ENCODE peak calls at places on chromosomes 12 and 14, in ten cellular contexts. P is lower leg skin, U is AG04449, Z is foreskin fibroblast, M is hepatocyte, J is dorsolateral prefrontal cortex, Y is fibroblast of lung, V is keratinocyte, Q is choroid plexus epithelial cell, W is adrenal gland. R is an unnamed sample.

GRCh38 chr12:116126610-116127009 is 150.9 kb downstream of the MED13L start:
- DNase-seq in U (no peak), P (no peak), Q (no peak), M (no peak), Z (no peak), Y (peak), J (no peak), V (no peak), W (no peak), R (no peak)

GRCh38 chr12:105698047-105698446 is 367.6 kb downstream of the C12orf75 start:
- DNase-seq in J (no peak), U (no peak), V (no peak), Y (no peak), W (no peak), Q (no peak), Z (no peak), M (no peak), P (no peak), R (no peak)

GRCh38 chr12:92539966-92540791 is 162.6 kb upstream of the PLEKHG7 start:
- DNase-seq in M (no peak), U (no peak), Z (no peak), P (no peak), J (no peak), Q (no peak), V (no peak), W (no peak), Y (no peak), R (peak)

GRCh38 chr14:64510825-64511679 is 6.5 kb downstream of the ZBTB1 start:
- DNase-seq in V (no peak), M (peak), U (no peak), J (peak), P (peak), Y (peak), W (peak), Q (peak), Z (peak), R (peak)

GRCh38 chr14:35336171-35337073 is 44.2 kb downstream of the PSMA6 start:
- DNase-seq in W (peak), Z (peak), V (no peak), U (no peak), Y (peak), P (peak), M (peak), J (no peak), Q (peak), R (no peak)

GRCh38 chr12:88111074-88111652 is 30.7 kb downstream of the CEP290 start:
- DNase-seq in U (no peak), P (no peak), Z (peak), Y (peak), J (no peak), Q (peak), M (peak), V (peak), W (no peak), R (no peak)

GRCh38 chr12:54258286-54258685 is 21.6 kb downstream of the CBX5 start:
- DNase-seq in P (no peak), Q (peak), J (no peak), Y (no peak), V (no peak), Z (no peak), W (no peak), M (no peak), U (no peak), R (no peak)

GRCh38 chr12:100741084-100741711 is 53.4 kb upstream of the ANO4 start:
- DNase-seq in W (peak), U (no peak), P (no peak), J (no peak), M (peak), Q (peak), V (no peak), Z (no peak), Y (peak), R (no peak)

GRCh38 chr12:95802482-95803264 is 12.1 kb upstream of the NTN4 start:
- DNase-seq in Q (peak), P (no peak), J (no peak), V (peak), Y (peak), M (peak), U (peak), W (no peak), Z (peak), R (no peak)

GRCh38 chr14:64800000-64800399 is 79.7 kb downstream of the SPTB start:
- DNase-seq in Z (peak), U (no peak), Y (peak), J (no peak), V (no peak), Q (peak), W (peak), P (no peak), M (peak), R (peak)

GRCh38 chr12:59484575-59484974 is 111.3 kb upstream of the SLC16A7 start:
- DNase-seq in M (no peak), Z (no peak), W (no peak), J (no peak), V (no peak), U (no peak), Y (no peak), P (no peak), Q (no peak), R (no peak)

GRCh38 chr14:106044949-106045596 is 518.7 kb downstream of the TMEM121 start:
- DNase-seq in J (no peak), Q (no peak), U (no peak), Z (no peak), M (no peak), V (no peak), Y (no peak), W (no peak), P (no peak), R (peak)

GRCh38 chr14:81427348-81428058 is 27.4 kb upstream of the STON2 start:
- DNase-seq in Q (no peak), Z (no peak), W (peak), V (no peak), P (peak), Y (peak), J (no peak), M (no peak), U (no peak), R (no peak)

GRCh38 chr12:44972746-44973421 is 78.0 kb downstream of the DBX2 start:
- DNase-seq in J (no peak), Z (peak), W (no peak), V (no peak), P (no peak), M (peak), U (no peak), Y (no peak), Q (peak), R (peak)

GRCh38 chr12:103560604-103561101 is 26.4 kb upstream of the STAB2 start:
- DNase-seq in Y (peak), Z (peak), M (peak), V (peak), P (no peak), J (no peak), U (peak), W (no peak), Q (peak), R (no peak)

GRCh38 chr12:62692884-62693283 is 226.3 kb downstream of the MON2 start:
- DNase-seq in Z (peak), W (no peak), P (no peak), V (no peak), J (no peak), Q (peak), U (peak), M (no peak), Y (peak), R (no peak)

GRCh38 chr12:66017736-66018135 is 112.8 kb downstream of the LLPH start:
- DNase-seq in P (no peak), U (no peak), Z (no peak), M (no peak), J (no peak), V (no peak), Y (no peak), W (no peak), Q (no peak), R (no peak)

DNA sequence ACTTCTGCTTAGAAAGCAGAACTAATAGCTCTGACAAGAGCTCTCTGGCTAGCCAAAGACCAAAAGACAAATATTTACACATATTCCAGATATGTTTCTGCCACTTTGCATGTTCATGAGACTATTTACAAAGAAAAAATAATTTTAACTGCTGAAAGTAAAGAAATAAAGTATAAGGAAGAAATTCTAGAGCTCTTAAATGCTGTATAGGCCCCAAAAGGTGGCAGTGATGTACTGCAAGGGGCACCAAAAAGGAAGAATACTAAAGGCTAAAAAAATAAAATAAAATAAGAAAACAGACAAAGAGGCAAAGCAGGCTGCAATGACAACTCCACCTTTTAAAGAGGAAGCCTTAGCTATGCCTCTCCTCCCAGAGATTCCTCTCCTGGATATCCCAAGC is 23.0 kb downstream of the KLRK1 start:
- DNase-seq in J (no peak), U (no peak), Z (peak), V (no peak), M (peak), P (no peak), W (no peak), Y (peak), Q (peak), R (no peak)
- TF ChIP-seq CTCF in J (peak), U (no peak), Z (no peak), V (no peak), M (peak), P (no peak), W (no peak), Y (peak), Q (peak), R (peak)

DNA sequence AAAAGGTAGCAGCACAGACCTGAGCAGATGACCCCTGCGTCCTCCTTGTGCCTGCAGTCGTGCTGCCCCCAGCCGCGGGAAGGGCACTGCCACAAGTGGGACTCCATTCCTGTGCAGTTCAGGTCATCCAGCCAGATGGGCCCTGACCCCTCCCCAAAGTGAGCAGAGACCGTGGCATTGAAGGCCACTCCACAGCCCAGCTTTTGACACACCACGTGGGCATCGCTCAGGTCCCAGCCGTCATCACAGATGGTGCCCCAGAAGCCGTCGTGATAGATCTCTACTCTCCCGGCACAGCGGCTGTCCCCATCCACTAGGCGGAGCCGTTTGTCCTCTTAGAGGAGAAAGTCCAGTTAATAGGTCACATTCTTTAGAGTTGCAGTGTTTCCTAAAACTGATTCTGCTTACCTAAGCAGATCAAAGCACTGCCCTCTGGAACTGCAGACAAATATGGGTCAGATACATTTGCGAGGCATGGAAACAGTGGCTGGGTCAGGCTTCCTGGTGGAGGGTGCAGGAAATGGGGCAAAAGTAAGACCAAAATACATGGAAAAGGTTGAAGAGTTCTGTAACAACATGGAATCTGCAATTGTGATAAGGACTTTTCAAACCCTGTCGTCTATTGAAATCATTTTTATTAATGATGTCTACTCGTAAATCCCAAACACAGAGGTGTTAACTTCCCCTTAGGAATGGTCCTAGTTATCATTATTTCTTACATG is 69.4 kb downstream of the CD163L1 start:
- DNase-seq in P (no peak), Q (peak), J (no peak), M (peak), U (no peak), Y (peak), W (peak), V (no peak), Z (peak), R (peak)
- TF ChIP-seq CTCF in P (no peak), Q (peak), J (no peak), M (peak), U (peak), Y (peak), W (no peak), V (peak), Z (peak), R (peak)

DNA sequence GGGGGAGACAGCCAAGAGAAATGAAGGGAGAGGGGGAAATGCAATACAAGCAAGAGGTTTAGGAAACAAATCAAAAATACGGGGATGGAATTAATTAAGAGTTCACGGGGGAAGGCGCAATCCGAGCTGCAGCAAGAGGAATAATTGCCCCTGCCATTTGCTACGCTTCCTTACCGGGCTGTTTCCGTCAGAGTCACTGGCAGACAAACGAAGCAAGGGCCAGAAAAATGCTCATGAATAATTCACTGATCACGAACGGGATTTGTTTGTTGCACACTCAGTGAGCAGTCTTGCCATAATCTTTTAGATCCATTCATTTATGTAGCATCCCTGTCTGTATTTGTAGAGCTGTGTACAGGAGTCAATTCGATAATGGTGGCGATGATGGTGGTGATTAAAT is 39.0 kb downstream of the PLXNC1 start:
- DNase-seq in Y (peak), Q (no peak), M (no peak), J (no peak), V (no peak), Z (peak), U (no peak), P (no peak), W (no peak), R (no peak)
- TF ChIP-seq CTCF in Y (no peak), Q (no peak), M (no peak), J (no peak), V (no peak), Z (no peak), U (no peak), P (no peak), W (no peak), R (no peak)

DNA sequence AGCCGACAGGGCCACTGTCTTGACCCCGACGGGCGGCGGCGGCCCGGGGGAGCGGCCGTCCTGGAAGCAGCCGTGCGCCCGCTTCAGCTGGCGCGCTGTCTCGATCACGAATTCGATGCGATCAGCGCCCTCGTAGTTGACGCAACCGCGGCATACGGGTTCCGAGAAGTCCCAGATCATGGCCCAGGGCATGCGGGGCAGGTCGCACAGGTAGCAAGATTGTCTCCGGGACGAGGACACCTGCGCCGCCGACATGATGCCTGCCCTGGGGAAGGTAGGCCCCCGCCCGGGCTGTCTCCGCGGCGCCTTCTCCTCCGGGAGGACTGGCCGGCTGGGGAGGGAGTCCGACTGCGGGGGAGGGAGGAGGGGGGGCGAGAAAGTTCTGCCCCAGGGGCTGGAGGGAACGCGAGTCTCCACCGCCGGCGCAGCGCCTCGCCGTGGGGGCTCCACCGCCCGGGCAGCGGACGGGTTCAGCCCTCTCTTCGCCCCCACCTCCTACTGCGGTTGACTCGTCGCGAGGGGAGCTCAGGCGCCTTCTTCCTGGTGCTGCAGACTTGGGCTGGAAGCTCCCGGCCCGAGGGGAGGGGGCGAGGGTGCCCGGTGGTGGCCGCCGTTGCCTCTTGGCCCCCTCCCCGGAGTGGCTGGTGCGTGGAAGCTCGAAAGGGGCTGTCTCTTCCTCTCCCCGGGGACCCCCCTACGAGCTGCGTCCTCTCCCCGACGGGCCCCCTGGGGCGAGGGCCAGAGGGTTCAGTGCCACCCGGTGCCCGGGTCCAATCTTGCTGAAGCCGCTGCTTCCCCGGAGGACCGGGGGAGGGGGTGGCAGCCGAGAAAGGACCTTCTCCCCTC is 747 bp downstream of the IRF2BPL start:
- DNase-seq in V (no peak), P (no peak), Q (peak), W (peak), J (peak), Y (peak), U (no peak), Z (peak), M (peak), R (peak)
- TF ChIP-seq CTCF in V (no peak), P (no peak), Q (peak), W (no peak), J (peak), Y (no peak), U (peak), Z (peak), M (peak), R (no peak)

DNA sequence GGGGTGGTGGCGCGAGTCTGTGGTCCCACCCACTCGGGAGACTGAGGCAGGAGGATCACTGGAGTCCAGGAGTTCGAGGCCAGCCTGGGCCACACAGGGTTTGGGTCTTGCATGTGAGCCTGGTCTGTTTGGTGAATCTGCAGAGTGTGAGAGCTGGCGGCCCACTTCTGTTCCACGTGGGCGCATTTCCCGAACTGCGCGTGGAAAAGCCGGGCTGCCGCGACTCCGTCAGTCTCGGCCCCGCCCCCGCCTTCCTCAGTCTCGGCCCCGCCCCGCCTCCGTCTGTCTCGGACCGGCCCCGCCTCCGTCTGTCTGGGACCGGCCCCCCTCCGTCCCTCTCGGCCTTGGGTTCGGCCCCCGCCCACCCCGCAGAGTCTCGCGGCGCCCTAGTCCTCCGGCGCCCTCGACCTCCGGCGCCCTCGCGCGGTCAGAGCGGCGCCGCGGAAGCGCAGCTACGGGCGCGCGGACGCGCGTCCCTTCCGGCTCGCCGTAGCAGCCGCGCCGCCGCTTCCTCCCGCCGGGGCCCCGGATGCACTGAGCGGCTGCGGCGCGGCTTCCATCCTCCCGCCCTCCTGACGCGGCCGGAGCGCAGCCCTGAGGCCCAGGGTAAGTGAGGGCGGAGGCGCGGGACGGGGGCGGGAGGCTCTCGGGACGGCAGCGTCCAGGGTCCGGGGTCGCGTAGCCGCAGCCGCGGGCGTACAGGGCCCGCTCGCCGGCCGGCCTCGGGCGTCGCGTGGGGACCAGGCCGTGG is at the start of gene EP400:
- DNase-seq in Q (peak), P (peak), M (peak), V (peak), W (peak), Y (peak), J (peak), Z (peak), U (peak), R (peak)
- TF ChIP-seq CTCF in Q (no peak), P (no peak), M (peak), V (peak), W (no peak), Y (no peak), J (peak), Z (no peak), U (peak), R (peak)

GRCh38 chr14:23009483-23009938 is 432 bp downstream of the C14orf93 start:
- DNase-seq in P (no peak), J (no peak), U (no peak), V (no peak), W (no peak), Q (no peak), M (no peak), Z (no peak), Y (no peak), R (no peak)

GRCh38 chr14:23005451-23005850 is 4.5 kb downstream of the C14orf93 start:
- DNase-seq in Y (no peak), Z (no peak), P (no peak), M (no peak), Q (no peak), U (no peak), J (no peak), V (no peak), W (no peak), R (no peak)

GRCh38 chr14:23005861-23006534 is 3.9 kb downstream of the C14orf93 start:
- DNase-seq in W (no peak), U (no peak), J (no peak), P (no peak), Q (no peak), V (no peak), M (no peak), Z (no peak), Y (no peak), R (no peak)

GRCh38 chr14:23008836-23009235 is 1.1 kb downstream of the C14orf93 start:
- DNase-seq in Q (no peak), U (no peak), M (peak), W (no peak), Y (peak), J (no peak), Z (no peak), P (no peak), V (no peak), R (no peak)

DNA sequence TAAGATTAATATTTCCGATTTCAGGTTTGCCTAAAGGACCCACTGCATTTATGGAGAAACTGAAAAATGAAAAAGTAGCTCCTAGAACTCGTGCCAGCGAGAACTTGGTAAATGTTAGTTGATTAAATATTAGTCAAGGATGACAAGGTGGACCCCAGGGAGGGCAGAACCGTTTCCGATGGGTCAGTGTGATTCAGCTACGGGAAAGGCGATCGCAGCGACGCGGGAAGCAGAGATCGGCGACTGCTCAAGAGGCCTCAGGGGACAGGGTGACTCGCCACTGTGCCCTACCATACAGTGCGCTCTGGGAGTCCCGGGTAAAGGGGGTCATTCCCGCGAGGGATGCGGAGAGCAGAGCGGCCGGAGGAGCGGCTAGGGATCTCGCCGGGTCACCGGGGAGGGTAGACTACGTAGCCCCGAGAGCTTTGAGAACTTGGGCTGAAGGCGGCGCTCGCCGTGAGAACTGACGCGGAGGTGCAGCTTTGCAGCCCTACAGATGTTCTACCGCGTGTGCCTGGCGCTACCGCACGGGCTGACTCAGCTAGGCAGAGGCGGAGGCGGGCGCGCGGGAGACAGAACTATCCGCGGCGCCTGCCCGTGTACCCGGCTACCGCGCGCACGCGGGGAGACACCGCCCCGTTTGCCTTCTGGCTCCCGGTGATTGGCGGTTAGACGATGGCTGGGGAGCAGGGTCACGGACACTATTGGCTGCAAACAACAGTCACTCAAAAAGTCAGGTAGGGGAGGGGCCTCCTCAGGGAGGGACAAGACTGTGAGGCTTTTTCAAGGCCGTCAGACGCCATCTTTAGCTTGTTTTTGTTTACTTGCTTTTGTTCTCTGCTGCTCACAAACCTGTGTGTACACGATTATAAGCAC is 3.2 kb downstream of the C14orf93 start:
- DNase-seq in Q (peak), W (peak), U (peak), Z (peak), Y (peak), J (peak), P (peak), V (peak), M (peak), R (peak)
- TF ChIP-seq CTCF in Q (peak), W (no peak), U (peak), Z (no peak), Y (peak), J (peak), P (no peak), V (peak), M (peak), R (peak)